ENCODE peak calls at places on chromosomes 6 and 20, in four cellular contexts. X is endothelial cell of umbilical vein, B is upper lobe of left lung, H is spleen. V is an unnamed sample.
A peak's percentile ranks its signal among the peaks of the same experiment; 100 is the strongest.

GRCh38 chr6:4607026-4607704 is 169.0 kb upstream of the CDYL start:
- DNase-seq in H (no peak), X (peak; percentile 91), B (peak; percentile 42), V (no peak)

GRCh38 chr6:93806409-93807270 is 387.3 kb upstream of the EPHA7 start:
- DNase-seq in X (no peak), B (no peak), H (no peak), V (no peak)

GRCh38 chr20:48257833-48258232 is 472.6 kb upstream of the SULF2 start:
- DNase-seq in B (no peak), X (no peak), H (no peak), V (no peak)

GRCh38 chr6:42088101-42088591 is 37.8 kb downstream of the TAF8 start:
- DNase-seq in B (no peak), H (no peak), X (no peak), V (no peak)

GRCh38 chr6:24357336-24358218 is at the start of gene DCDC2:
- DNase-seq in X (no peak), B (peak; percentile 89), H (peak; percentile 78), V (peak; percentile 71)

GRCh38 chr6:79586548-79586947 is 44.6 kb upstream of the SH3BGRL2 start:
- DNase-seq in H (no peak), B (no peak), X (peak; percentile 19), V (no peak)

GRCh38 chr6:9481292-9482029 is 933.4 kb downstream of the TFAP2A start:
- DNase-seq in X (peak; percentile 46), B (no peak), H (no peak), V (no peak)

GRCh38 chr20:14860410-14860814 is 523.0 kb upstream of the FLRT3 start:
- DNase-seq in B (no peak), X (no peak), H (no peak), V (no peak)

GRCh38 chr6:15293674-15294073 is 47.8 kb downstream of the JARID2 start:
- DNase-seq in X (no peak), H (peak; percentile 29), B (no peak), V (no peak)

GRCh38 chr6:105178110-105178509 is 1.7 kb downstream of the POPDC3 start:
- DNase-seq in H (no peak), B (no peak), X (no peak), V (no peak)

GRCh38 chr6:1612902-1613301 is 3.2 kb downstream of the FOXC1 start:
- DNase-seq in X (peak; percentile 61), B (no peak), H (no peak), V (no peak)

GRCh38 chr6:96899019-96899418 is 1.3 kb upstream of the NDUFAF4 start:
- DNase-seq in B (no peak), X (peak; percentile 62), H (no peak), V (no peak)

GRCh38 chr6:152071318-152071717 is 263.8 kb downstream of the ESR1 start:
- DNase-seq in B (no peak), H (no peak), X (no peak), V (no peak)

GRCh38 chr20:63118786-63119450 is 97.0 kb downstream of the YTHDF1 start:
- DNase-seq in H (peak; percentile 58), B (no peak), X (no peak), V (no peak)

GRCh38 chr20:57393321-57394086 is 2.3 kb downstream of the RBM38 start:
- DNase-seq in X (no peak), H (peak; percentile 72), B (no peak), V (no peak)

GRCh38 chr20:50142812-50143211 is 10.7 kb downstream of the PEDS1 start:
- DNase-seq in B (no peak), H (no peak), X (no peak), V (no peak)

GRCh38 chr20:46237221-46237620 is 71.1 kb downstream of the CDH22 start:
- DNase-seq in B (no peak), X (no peak), H (no peak), V (no peak)

GRCh38 chr6:168052291-168052891 is 26.6 kb downstream of the FRMD1 start:
- DNase-seq in B (peak; percentile 77), X (no peak), H (peak; percentile 85), V (no peak)

GRCh38 chr6:149242883-149243282 is 74.6 kb upstream of the TAB2 start:
- DNase-seq in H (no peak), X (no peak), B (no peak), V (no peak)

GRCh38 chr20:62744761-62745160 is 36.1 kb downstream of the NTSR1 start:
- DNase-seq in H (peak; percentile 51), B (no peak), X (no peak), V (no peak)

GRCh38 chr6:150334790-150335783 is 33.7 kb upstream of the IYD start:
- DNase-seq in B (no peak), H (no peak), X (peak; percentile 65), V (no peak)

GRCh38 chr20:8901237-8902025 is 167.5 kb upstream of the PLCB4 start:
- DNase-seq in X (no peak), H (no peak), B (no peak), V (no peak)

DNA sequence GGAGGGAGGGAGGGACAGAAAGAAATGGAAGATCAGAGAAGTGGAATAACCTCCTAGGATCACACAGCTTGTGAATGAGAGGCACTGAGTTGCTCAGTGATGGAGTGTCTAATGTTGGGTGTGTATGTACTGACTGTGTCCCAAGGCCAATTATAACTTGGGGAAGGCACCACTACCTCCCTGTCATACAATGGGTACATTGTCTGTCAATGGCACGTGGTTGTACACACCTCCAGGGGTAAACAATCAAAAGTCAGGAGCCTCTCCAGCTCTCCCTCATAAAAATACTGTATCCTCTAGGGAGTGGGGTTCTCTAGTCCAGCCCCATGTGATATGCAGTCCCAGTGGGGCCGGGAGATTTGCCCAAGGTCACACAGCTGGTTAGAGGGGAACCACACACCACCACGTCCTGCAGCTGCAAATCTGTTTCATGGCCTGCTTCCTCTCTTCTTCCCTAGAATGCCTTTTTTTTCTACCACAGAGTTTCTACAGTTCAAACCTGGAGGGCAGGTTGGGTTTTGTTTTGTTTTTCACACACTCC is 112.5 kb downstream of the SNX5 start:
- DNase-seq in H (peak; percentile 83), X (no peak), B (no peak), V (peak; percentile 27)
- H3K4me1 ChIP-seq in H (peaks cover 30% of the 10 kb centered on the region), X (no peaks in the 10 kb centered on the region), B (peaks cover 17% of the 10 kb centered on the region), V (peaks cover 18% of the 10 kb centered on the region)

GRCh38 chr6:133740218-133740617 is 148.7 kb upstream of the TCF21 start:
- DNase-seq in B (no peak), H (no peak), X (no peak), V (no peak)

GRCh38 chr6:133740784-133741183 is 148.1 kb upstream of the TCF21 start:
- DNase-seq in B (no peak), X (no peak), H (no peak), V (no peak)

GRCh38 chr6:133746417-133746770 is 142.5 kb upstream of the TCF21 start:
- DNase-seq in H (no peak), X (no peak), B (no peak), V (no peak)

GRCh38 chr6:133743621-133744020 is 145.3 kb upstream of the TCF21 start:
- DNase-seq in X (no peak), B (no peak), H (peak; percentile 54), V (no peak)

GRCh38 chr6:133741375-133741861 is 147.5 kb upstream of the TCF21 start:
- DNase-seq in H (no peak), B (no peak), X (no peak), V (no peak)
- TF ChIP-seq POLR2AphosphoS5 in H (no peak), B (no peak), X (no peak), V (no peak)

GRCh38 chr6:170461556-170462365 is 91.3 kb downstream of the PSMB1 start:
- DNase-seq in X (no peak), H (peak; percentile 70), B (peak; percentile 63), V (no peak)
- H3K4me1 ChIP-seq in X (peaks cover 2% of the 10 kb centered on the region), H (peaks cover 7% of the 10 kb centered on the region), B (peaks cover 8% of the 10 kb centered on the region), V (no peaks in the 10 kb centered on the region)

GRCh38 chr6:31272431-31272830 is 539 bp upstream of the HLA-C start:
- DNase-seq in B (no peak), H (no peak), X (no peak), V (no peak)

GRCh38 chr6:31270788-31271640 is 878 bp downstream of the HLA-C start:
- DNase-seq in H (peak; percentile 95), X (peak; percentile 47), B (peak; percentile 89), V (peak; percentile 85)

GRCh38 chr6:31272856-31273626 is 1.1 kb upstream of the HLA-C start:
- DNase-seq in X (no peak), B (no peak), H (no peak), V (no peak)

GRCh38 chr6:31267504-31268371 is 4.2 kb downstream of the HLA-C start:
- DNase-seq in H (no peak), X (no peak), B (no peak), V (no peak)

GRCh38 chr6:31271641-31272357 is at the start of gene HLA-C:
- DNase-seq in H (peak; percentile 96), B (peak; percentile 92), X (peak; percentile 96), V (peak; percentile 97)
- TF ChIP-seq POLR2AphosphoS5 in H (peak; percentile 93), B (peak; percentile 80), X (no peak), V (peak; percentile 89)

GRCh38 chr20:10352934-10353866 is 80.8 kb downstream of the MKKS start:
- DNase-seq in H (no peak), B (no peak), X (peak; percentile 99), V (no peak)
- H3K4me1 ChIP-seq in H (no peaks in the 10 kb centered on the region), B (no peaks in the 10 kb centered on the region), X (peaks cover 51% of the 10 kb centered on the region), V (no peaks in the 10 kb centered on the region)

DNA sequence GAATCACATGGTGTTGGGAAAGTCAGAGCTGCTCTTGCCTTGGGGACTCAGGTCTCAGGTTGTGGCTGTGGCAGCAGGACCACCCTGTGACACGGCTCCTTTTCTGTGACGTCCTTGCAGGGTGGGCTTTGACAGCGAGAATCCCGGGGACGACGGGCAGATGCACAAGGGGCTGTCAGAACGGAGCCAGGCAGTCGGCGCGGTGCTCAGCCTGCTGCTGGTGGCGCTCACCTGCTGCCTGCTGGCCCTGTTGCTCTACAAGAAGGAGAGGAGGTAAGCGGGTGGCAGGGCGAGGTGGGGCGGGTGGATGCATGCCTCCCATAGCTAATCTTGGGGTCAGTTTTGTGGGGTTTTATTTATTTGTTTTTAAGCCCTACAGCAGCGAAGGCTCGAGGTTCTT is 19.2 kb upstream of the SLC22A1 start:
- DNase-seq in H (no peak), B (peak; percentile 67), X (no peak), V (no peak)
- TF ChIP-seq POLR2AphosphoS5 in H (no peak), B (no peak), X (no peak), V (no peak)

DNA sequence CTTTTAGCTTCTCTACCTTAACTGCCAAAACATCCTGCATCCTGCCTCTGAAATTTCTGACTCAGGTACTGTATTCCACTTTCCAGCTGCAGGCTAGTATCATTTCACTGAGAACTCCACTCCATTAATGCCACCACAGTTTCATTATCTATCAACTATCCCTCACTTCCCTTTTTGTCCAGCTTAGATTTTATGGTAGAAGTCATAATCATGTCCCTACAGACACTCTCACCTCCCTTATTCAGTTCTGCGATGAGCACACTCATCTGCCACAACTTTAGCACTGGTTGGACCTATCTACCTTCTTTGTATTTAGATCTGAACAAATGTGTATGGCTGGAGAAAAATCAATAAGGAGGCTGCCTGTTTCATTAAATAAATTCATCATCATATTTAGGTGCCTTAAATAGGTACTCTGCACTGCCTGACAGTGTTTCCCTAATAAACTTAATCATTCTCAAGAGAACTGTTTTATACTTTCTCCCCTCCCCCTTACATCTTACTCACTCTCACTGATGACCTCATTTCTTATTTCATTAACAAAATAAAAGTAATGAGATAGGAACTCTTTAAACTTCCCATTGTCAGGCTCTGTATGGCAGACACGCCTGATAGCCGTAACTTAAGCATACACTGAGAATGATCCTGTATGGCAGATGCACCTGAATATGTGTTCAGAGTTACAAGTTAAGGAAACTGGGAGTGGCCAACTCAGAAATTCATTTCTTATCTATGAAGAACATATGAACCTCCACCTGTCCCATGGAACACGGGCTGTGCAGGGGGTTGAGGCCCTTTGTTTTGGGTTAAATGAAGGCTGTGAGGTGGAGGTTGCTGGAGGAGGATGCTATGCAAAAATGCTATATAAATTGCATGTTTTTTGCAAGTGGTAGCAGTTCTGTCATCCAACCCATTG is 95.3 kb upstream of the MAN1A1 start:
- DNase-seq in X (no peak), B (no peak), H (no peak), V (no peak)
- H3K4me1 ChIP-seq in X (no peaks in the 10 kb centered on the region), B (peaks cover 17% of the 10 kb centered on the region), H (peaks cover 4% of the 10 kb centered on the region), V (peaks cover 14% of the 10 kb centered on the region)